ENCODE peak calls at places on chromosomes 2 and 18, in six cellular contexts. K, H, M, F, P and U are unnamed samples.

GRCh38 chr2:11805920-11806319 is 59.5 kb downstream of the LPIN1 start:
- DNase-seq in K (no peak), H (no peak), M (no peak), F (no peak), P (no peak), U (no peak)

GRCh38 chr2:100786297-100786658 is 33.7 kb upstream of the NPAS2 start:
- DNase-seq in K (no peak), H (no peak), M (no peak), F (no peak), P (no peak), U (peak)

GRCh38 chr2:205682239-205683021 is at the start of gene NRP2:
- DNase-seq in K (peak), H (peak), M (peak), F (peak), P (peak), U (no peak)

GRCh38 chr2:239502430-239503221 is 101.8 kb upstream of the HDAC4 start:
- DNase-seq in K (no peak), H (no peak), M (no peak), F (no peak), P (no peak), U (no peak)

GRCh38 chr18:62327977-62328376 is 2.9 kb downstream of the TNFRSF11A start:
- DNase-seq in K (no peak), H (no peak), M (no peak), F (no peak), P (no peak), U (no peak)

GRCh38 chr18:55706893-55707292 is 118.9 kb upstream of the TCF4 start:
- DNase-seq in K (no peak), H (no peak), M (no peak), F (no peak), P (no peak), U (no peak)

GRCh38 chr2:38406597-38407110 is 29.6 kb upstream of the ATL2 start:
- DNase-seq in K (no peak), H (peak), M (no peak), F (no peak), P (no peak), U (no peak)

GRCh38 chr2:187055463-187055862 is 206.5 kb upstream of the ZSWIM2 start:
- DNase-seq in K (no peak), H (peak), M (peak), F (no peak), P (no peak), U (no peak)

GRCh38 chr2:210502997-210503621 is 26.6 kb upstream of the LANCL1 start:
- DNase-seq in K (no peak), H (peak), M (peak), F (peak), P (peak), U (no peak)

GRCh38 chr18:3264362-3264761 is 2.4 kb downstream of the MYL12B start:
- DNase-seq in K (no peak), H (no peak), M (no peak), F (no peak), P (no peak), U (no peak)

GRCh38 chr18:58213931-58214431 is 170.0 kb downstream of the NEDD4L start:
- DNase-seq in K (no peak), H (no peak), M (no peak), F (no peak), P (no peak), U (no peak)

GRCh38 chr2:19711470-19712372 is 190.1 kb downstream of the TTC32 start:
- DNase-seq in K (no peak), H (no peak), M (peak), F (peak), P (peak), U (peak)

GRCh38 chr2:121134728-121135127 is 150.3 kb downstream of the TFCP2L1 start:
- DNase-seq in K (no peak), H (no peak), M (no peak), F (no peak), P (no peak), U (no peak)

GRCh38 chr2:24512404-24512803 is 21.4 kb downstream of the NCOA1 start:
- DNase-seq in K (no peak), H (no peak), M (no peak), F (no peak), P (no peak), U (no peak)

GRCh38 chr2:166147883-166148282 is 20.1 kb upstream of the SCN1A start:
- DNase-seq in K (no peak), H (no peak), M (no peak), F (no peak), P (no peak), U (no peak)

GRCh38 chr18:24559474-24560018 is 99.1 kb downstream of the HRH4 start:
- DNase-seq in K (no peak), H (no peak), M (no peak), F (no peak), P (no peak), U (no peak)

GRCh38 chr2:32965523-32966171 is 18.9 kb downstream of the LTBP1 start:
- DNase-seq in K (no peak), H (no peak), M (no peak), F (no peak), P (no peak), U (no peak)

GRCh38 chr18:46324556-46324955 is 220.4 kb downstream of the HAUS1 start:
- DNase-seq in K (no peak), H (no peak), M (peak), F (peak), P (peak), U (no peak)

GRCh38 chr2:95379616-95379925 is 22.9 kb upstream of the FAHD2A start:
- DNase-seq in K (no peak), H (peak), M (no peak), F (no peak), P (no peak), U (no peak)

GRCh38 chr18:45212186-45213039 is 402.9 kb upstream of the SLC14A2 start:
- DNase-seq in K (peak), H (peak), M (peak), F (peak), P (peak), U (peak)

GRCh38 chr18:69974365-69974764 is 26.7 kb upstream of the CD226 start:
- DNase-seq in K (no peak), H (no peak), M (no peak), F (no peak), P (no peak), U (no peak)

GRCh38 chr2:109402180-109402579 is 211.6 kb downstream of the SEPTIN10 start:
- DNase-seq in K (no peak), H (no peak), M (no peak), F (no peak), P (no peak), U (peak)

GRCh38 chr18:58135170-58135569 is 91.1 kb downstream of the NEDD4L start:
- DNase-seq in K (no peak), H (no peak), M (peak), F (no peak), P (no peak), U (peak)

GRCh38 chr18:66329716-66330115 is 274.2 kb downstream of the CDH19 start:
- DNase-seq in K (no peak), H (no peak), M (no peak), F (no peak), P (no peak), U (no peak)

GRCh38 chr18:44682871-44683221 is 2.2 kb downstream of the SETBP1 start:
- DNase-seq in K (no peak), H (no peak), M (no peak), F (no peak), P (no peak), U (no peak)

GRCh38 chr2:60468390-60469085 is 84.9 kb downstream of the BCL11A start:
- DNase-seq in K (no peak), H (no peak), M (no peak), F (no peak), P (no peak), U (no peak)

GRCh38 chr2:12675352-12675795 is 41.4 kb upstream of the TRIB2 start:
- DNase-seq in K (no peak), H (no peak), M (no peak), F (no peak), P (no peak), U (no peak)

GRCh38 chr18:8498905-8499304 is 110.3 kb upstream of the RAB12 start:
- DNase-seq in K (no peak), H (no peak), M (no peak), F (no peak), P (no peak), U (no peak)

GRCh38 chr2:160932960-160933359 is 227.3 kb upstream of the TANK start:
- DNase-seq in K (no peak), H (no peak), M (no peak), F (no peak), P (no peak), U (no peak)

GRCh38 chr2:19731515-19731914 is 170.3 kb downstream of the TTC32 start:
- DNase-seq in K (no peak), H (no peak), M (no peak), F (no peak), P (no peak), U (no peak)

GRCh38 chr2:208820289-208820688 is 413.7 kb downstream of the PTH2R start:
- DNase-seq in K (no peak), H (no peak), M (peak), F (peak), P (no peak), U (peak)

GRCh38 chr2:226031078-226031937 is 631.8 kb downstream of the NYAP2 start:
- DNase-seq in K (peak), H (peak), M (peak), F (peak), P (peak), U (peak)

GRCh38 chr18:75218524-75218923 is 7.9 kb downstream of the TSHZ1 start:
- DNase-seq in K (no peak), H (no peak), M (no peak), F (no peak), P (no peak), U (no peak)

GRCh38 chr18:13018379-13018778 is 27.2 kb downstream of the CEP192 start:
- DNase-seq in K (no peak), H (no peak), M (no peak), F (no peak), P (no peak), U (no peak)

GRCh38 chr18:24611075-24611474 is 150.6 kb downstream of the HRH4 start:
- DNase-seq in K (no peak), H (no peak), M (no peak), F (no peak), P (no peak), U (no peak)